ENCODE peak calls at places on chromosomes 2 and 18, in nine cellular contexts. D is HL-60; F is NB4; M is Right ventricle myocardium inferior; S is body of pancreas; I is GDM1; X is NCI-H1417; P is fibroblast of the aortic adventitia; L is activated CD4-positive, alpha-beta T cell treated with anti-CD3 and anti-CD28 coated beads, Interleukin-2, amount 50 U/mL, for 1 hour. T is an unnamed sample.

GRCh38 chr2:152715854-152716428 is 1.3 kb downstream of the PRPF40A start:
- DNase-seq in I (no peak), X (peak), M (no peak), D (no peak), L (no peak), S (no peak), F (peak), P (peak), T (peak)

GRCh38 chr2:60070851-60071250 is 482.6 kb downstream of the BCL11A start:
- DNase-seq in P (no peak), D (no peak), I (no peak), M (no peak), F (no peak), X (no peak), S (no peak), L (no peak), T (no peak)

GRCh38 chr2:172525601-172526000 is 30.3 kb upstream of the PDK1 start:
- DNase-seq in F (no peak), D (no peak), X (no peak), P (no peak), L (no peak), M (no peak), S (no peak), I (no peak), T (no peak)

GRCh38 chr2:99974275-99974674 is 168.1 kb downstream of the AFF3 start:
- DNase-seq in I (no peak), F (no peak), P (no peak), M (no peak), X (no peak), S (no peak), D (no peak), L (no peak), T (no peak)

GRCh38 chr2:88139203-88139702 is 11.4 kb upstream of the FABP1 start:
- DNase-seq in F (no peak), P (no peak), I (no peak), X (no peak), D (no peak), S (no peak), L (no peak), M (no peak), T (no peak)

GRCh38 chr18:34626404-34627137 is 83.5 kb upstream of the DTNA start:
- DNase-seq in L (no peak), F (no peak), D (no peak), I (no peak), X (no peak), P (peak), S (no peak), M (no peak), T (no peak)

GRCh38 chr18:8412117-8412516 is 197.1 kb upstream of the RAB12 start:
- DNase-seq in S (no peak), P (no peak), X (no peak), M (no peak), D (no peak), L (no peak), I (no peak), F (no peak), T (no peak)

GRCh38 chr18:23337599-23338444 is 115.3 kb upstream of the RIOK3 start:
- DNase-seq in M (no peak), P (no peak), D (no peak), L (no peak), X (peak), S (no peak), F (no peak), I (no peak), T (no peak)

GRCh38 chr18:24600076-24600654 is 139.7 kb downstream of the HRH4 start:
- DNase-seq in L (no peak), M (no peak), F (peak), S (peak), I (peak), X (peak), D (no peak), P (peak), T (no peak)

GRCh38 chr2:200356794-200357472 is 50.4 kb downstream of the SPATS2L start:
- DNase-seq in L (no peak), P (peak), M (no peak), I (no peak), D (no peak), X (no peak), F (no peak), S (no peak), T (no peak)

GRCh38 chr2:12317853-12318426 is 398.8 kb upstream of the TRIB2 start:
- DNase-seq in X (no peak), D (no peak), S (no peak), M (no peak), I (no peak), L (no peak), F (no peak), P (peak), T (no peak)

GRCh38 chr2:54386993-54387590 is 69.0 kb upstream of the SPTBN1 start:
- DNase-seq in S (peak), D (no peak), I (no peak), M (peak), P (peak), X (no peak), F (no peak), L (no peak), T (no peak)

GRCh38 chr18:76451475-76452331 is 43.3 kb downstream of the ZNF516 start:
- DNase-seq in X (peak), F (no peak), M (no peak), P (no peak), I (no peak), D (no peak), L (no peak), S (no peak), T (no peak)

GRCh38 chr2:43269074-43269572 is 42.7 kb upstream of the ZFP36L2 start:
- DNase-seq in S (peak), F (no peak), I (no peak), P (peak), L (no peak), D (no peak), X (peak), M (peak), T (no peak)

GRCh38 chr2:190655570-190655969 is 6.7 kb downstream of the NAB1 start:
- DNase-seq in P (no peak), F (no peak), S (no peak), D (no peak), X (no peak), I (no peak), L (no peak), M (no peak), T (no peak)

GRCh38 chr2:157901325-157901724 is 25.2 kb upstream of the ACVR1 start:
- DNase-seq in X (no peak), P (no peak), I (no peak), D (no peak), M (no peak), L (no peak), F (no peak), S (no peak), T (no peak)

GRCh38 chr18:75504469-75504868 is 77.0 kb upstream of the SMIM21 start:
- DNase-seq in L (no peak), D (no peak), F (no peak), P (no peak), M (no peak), X (peak), S (no peak), I (no peak), T (no peak)

GRCh38 chr2:72988726-72989273 is 71.5 kb downstream of the EMX1 start:
- DNase-seq in I (no peak), P (no peak), D (no peak), M (no peak), F (no peak), L (no peak), X (no peak), S (no peak), T (no peak)

T was measured in 8988T.